ENCODE peak calls at places on chromosome 9, in six cellular contexts. S is HepG2, Z is GM12878, R is WTC11, C is K562, E is H1. V is an unnamed sample.
A peak's percentile ranks its signal among the peaks of the same experiment; 100 is the strongest.

GRCh38 chr9:73892371-73892770 is 604.8 kb upstream of the RORB start:
- DNase-seq in Z (no peak), R (no peak), C (no peak), S (no peak), E (no peak), V (no peak)

GRCh38 chr9:105978822-105979221 is 284.5 kb downstream of the TMEM38B start:
- DNase-seq in C (no peak), Z (no peak), R (no peak), E (no peak), S (no peak), V (no peak)

GRCh38 chr9:17928768-17929167 is 349.9 kb downstream of the SH3GL2 start:
- DNase-seq in R (no peak), E (no peak), Z (no peak), C (no peak), S (no peak), V (no peak)

GRCh38 chr9:134891713-134892112 is 11.1 kb downstream of the FCN2 start:
- DNase-seq in Z (no peak), S (no peak), R (no peak), E (no peak), C (no peak), V (no peak)

GRCh38 chr9:112086627-112087026 is 88.5 kb downstream of the SUSD1 start:
- DNase-seq in R (no peak), Z (no peak), C (no peak), S (peak; percentile 7), E (no peak), V (no peak)

GRCh38 chr9:81648891-81649290 is 40.5 kb downstream of the TLE1 start:
- DNase-seq in R (no peak), Z (no peak), C (no peak), E (no peak), S (no peak), V (no peak)

GRCh38 chr9:77514886-77515711 is 133.0 kb downstream of the GNA14 start:
- DNase-seq in E (no peak), C (no peak), R (no peak), Z (no peak), S (peak; percentile 6), V (no peak)

GRCh38 chr9:132878695-132879064 is at the start of gene SPACA9:
- DNase-seq in E (no peak), S (no peak), Z (no peak), R (peak; percentile 70), C (peak; percentile 90), V (peak; percentile 10)

DNA sequence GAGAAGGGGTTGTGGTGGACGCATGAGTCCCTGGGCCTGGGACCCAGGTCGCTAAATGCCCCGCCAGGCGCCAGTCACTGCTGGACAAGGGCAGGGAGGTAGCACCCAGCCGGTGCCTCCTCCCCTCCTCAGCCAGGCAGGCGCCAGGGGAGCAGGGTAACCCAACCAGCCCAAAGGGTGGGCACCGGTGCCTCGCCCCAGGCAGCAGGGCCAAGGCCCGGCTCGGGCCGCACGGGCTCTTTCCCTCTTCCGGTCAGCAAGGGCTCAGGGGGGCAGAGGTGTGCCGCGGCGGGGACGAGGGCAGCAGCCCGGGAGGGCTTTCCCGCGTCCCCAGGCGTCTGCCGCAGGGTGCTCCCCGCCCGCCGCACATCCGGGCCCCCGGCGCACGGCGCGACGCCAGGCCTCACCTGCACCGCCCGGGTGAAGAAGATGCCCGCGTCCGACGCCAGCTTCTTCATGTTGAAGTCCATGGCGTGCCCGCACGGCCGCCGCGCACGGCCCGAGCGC is 393 bp downstream of the SH3GLB2 start:
- DNase-seq in C (no peak), Z (no peak), S (peak; percentile 24), R (no peak), E (no peak), V (no peak)
- TF ChIP-seq ATF3 in C (no peak), Z (no peak), S (no peak), R (no peak), E (no peak), V (no peak)

GRCh38 chr9:84297162-84297821 is 43.3 kb downstream of the SLC28A3 start:
- DNase-seq in C (no peak), Z (no peak), R (no peak), S (no peak), E (no peak), V (no peak)

GRCh38 chr9:84301851-84302250 is 38.7 kb downstream of the SLC28A3 start:
- DNase-seq in R (no peak), C (no peak), Z (no peak), S (no peak), E (no peak), V (no peak)

GRCh38 chr9:84304166-84304565 is 36.4 kb downstream of the SLC28A3 start:
- DNase-seq in Z (no peak), C (no peak), E (no peak), S (no peak), R (no peak), V (no peak)

GRCh38 chr9:84303061-84303460 is 37.5 kb downstream of the SLC28A3 start:
- DNase-seq in E (no peak), Z (no peak), S (no peak), R (no peak), C (no peak), V (no peak)

DNA sequence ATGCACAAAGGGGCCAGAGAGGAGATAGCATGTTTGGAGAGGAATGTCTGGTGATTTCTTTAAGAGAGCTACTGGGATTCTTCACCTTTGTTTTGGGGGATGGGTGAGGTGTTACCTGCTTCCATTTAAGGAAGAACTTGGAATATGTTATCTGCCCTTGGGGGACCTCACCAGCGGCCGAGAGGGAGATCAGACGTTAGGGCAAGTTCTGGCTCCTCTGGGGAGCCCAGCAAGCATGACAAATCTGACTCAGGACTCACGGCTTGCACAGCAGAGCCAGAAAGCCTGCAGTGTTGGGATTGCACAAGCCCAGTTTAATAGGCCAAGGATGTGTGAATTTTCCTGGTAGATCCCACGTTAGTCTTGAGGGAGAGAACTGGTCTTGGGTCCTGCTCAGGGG is 40.3 kb downstream of the SLC28A3 start:
- DNase-seq in E (no peak), C (no peak), S (no peak), R (no peak), Z (no peak), V (no peak)
- TF ChIP-seq ATF3 in E (no peak), C (no peak), S (no peak), R (no peak), Z (no peak), V (no peak)

GRCh38 chr9:108607607-108608006 is 248.2 kb downstream of the ACTL7B start:
- DNase-seq in R (no peak), E (no peak), Z (no peak), C (no peak), S (no peak), V (no peak)

GRCh38 chr9:108609227-108609894 is 246.4 kb downstream of the ACTL7B start:
- DNase-seq in R (no peak), C (no peak), E (no peak), Z (no peak), S (no peak), V (no peak)

GRCh38 chr9:108609895-108610253 is 245.9 kb downstream of the ACTL7B start:
- DNase-seq in Z (no peak), C (no peak), E (no peak), S (no peak), R (no peak), V (no peak)

GRCh38 chr9:108615152-108615551 is 240.6 kb downstream of the ACTL7B start:
- DNase-seq in E (no peak), R (no peak), C (no peak), S (no peak), Z (no peak), V (no peak)

DNA sequence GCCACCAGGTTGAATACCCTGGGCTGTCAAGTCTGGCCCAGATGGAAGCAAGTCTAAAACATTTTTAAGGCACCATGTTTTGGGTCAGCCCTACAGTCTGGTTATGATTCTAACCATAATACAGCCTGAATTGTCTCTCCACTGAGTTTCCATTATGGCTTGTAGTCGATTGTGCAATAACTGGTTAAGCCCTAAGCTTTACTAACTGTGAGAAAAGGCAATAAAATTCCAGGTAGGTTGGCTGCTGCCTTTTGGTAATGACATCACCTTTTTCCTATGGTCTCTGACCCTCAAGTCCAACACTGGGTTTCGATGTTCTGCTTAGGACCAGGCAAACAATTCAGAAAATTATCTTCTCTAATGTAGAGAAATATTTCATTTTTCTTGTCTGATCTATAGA is 243.3 kb downstream of the ACTL7B start:
- DNase-seq in E (no peak), R (no peak), Z (no peak), S (no peak), C (no peak), V (no peak)
- TF ChIP-seq ATF3 in E (no peak), R (no peak), Z (no peak), S (no peak), C (no peak), V (no peak)

GRCh38 chr9:38107405-38107804 is 38.4 kb upstream of the SHB start:
- DNase-seq in C (no peak), S (no peak), E (no peak), R (no peak), Z (no peak), V (no peak)

GRCh38 chr9:38108326-38108725 is 39.3 kb upstream of the SHB start:
- DNase-seq in R (no peak), E (no peak), S (no peak), Z (no peak), C (no peak), V (no peak)

GRCh38 chr9:38109601-38110000 is 40.6 kb upstream of the SHB start:
- DNase-seq in R (no peak), E (no peak), Z (no peak), S (no peak), C (no peak), V (no peak)

GRCh38 chr9:38106488-38106887 is 37.5 kb upstream of the SHB start:
- DNase-seq in C (no peak), Z (no peak), S (no peak), E (no peak), R (no peak), V (no peak)

GRCh38 chr9:38107811-38108304 is 38.8 kb upstream of the SHB start:
- DNase-seq in E (no peak), Z (no peak), S (no peak), R (no peak), C (peak; percentile 56), V (no peak)
- TF ChIP-seq ATF3 in E (no peak), Z (no peak), S (no peak), R (no peak), C (no peak), V (no peak)

GRCh38 chr9:126419475-126419874 is 92.8 kb downstream of the MVB12B start:
- DNase-seq in C (no peak), E (no peak), R (no peak), S (no peak), Z (no peak), V (no peak)
- TF ChIP-seq ATF3 in C (no peak), E (no peak), R (no peak), S (no peak), Z (no peak), V (no peak)

GRCh38 chr9:109759584-109759983 is 20.4 kb upstream of the PALM2AKAP2 start:
- DNase-seq in Z (no peak), E (no peak), S (no peak), C (no peak), R (no peak), V (no peak)
- TF ChIP-seq ATF3 in Z (no peak), E (no peak), S (no peak), C (no peak), R (no peak), V (no peak)

DNA sequence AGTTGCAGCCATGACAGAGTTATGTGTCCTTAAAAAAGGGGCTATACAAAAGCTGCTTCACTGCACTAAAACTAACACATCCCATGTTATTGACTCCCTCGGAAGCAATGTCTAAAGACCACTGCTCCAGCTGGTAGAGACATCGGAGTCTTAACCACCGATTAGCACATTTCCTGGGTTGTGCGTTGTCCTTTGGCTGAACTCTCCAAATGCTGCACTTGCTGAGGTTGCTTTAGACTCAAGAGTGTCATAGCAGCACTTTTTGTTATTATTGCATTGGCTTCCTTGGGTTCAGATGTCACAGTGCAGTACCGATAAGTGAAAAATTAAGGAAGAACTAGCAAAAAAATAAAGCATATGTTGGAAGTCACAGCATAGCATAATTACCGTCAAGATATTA is 128.4 kb upstream of the C9orf72 start:
- DNase-seq in E (no peak), R (no peak), C (no peak), Z (no peak), S (no peak), V (no peak)
- TF ChIP-seq ATF3 in E (no peak), R (no peak), C (no peak), Z (no peak), S (no peak), V (no peak)

V was measured in HCT116.